ENCODE peak calls at places on chromosomes 11 and 22, in four cellular contexts. G is CD8-positive, alpha-beta T cell; N is right cardiac atrium; Z is uterus. B is an unnamed sample.

GRCh38 chr11:35313066-35313765 is 106.1 kb downstream of the SLC1A2 start:
- DNase-seq in G (no peak), N (no peak), Z (no peak), B (peak; percentile 65)

GRCh38 chr11:81647374-81647773 is 1086.3 kb downstream of the FAM181B start:
- DNase-seq in G (no peak), N (no peak), Z (no peak), B (no peak)

GRCh38 chr11:62105611-62106245 is 18.1 kb upstream of the INCENP start:
- DNase-seq in G (no peak), N (no peak), Z (no peak), B (no peak)

GRCh38 chr11:47468598-47469214 is 19.8 kb upstream of the RAPSN start:
- DNase-seq in G (no peak), N (no peak), Z (no peak), B (no peak)

GRCh38 chr11:93935826-93936225 is 85.3 kb upstream of the HEPHL1 start:
- DNase-seq in G (no peak), N (no peak), Z (no peak), B (no peak)

GRCh38 chr11:63635762-63636465 is 21.7 kb upstream of the PLAAT3 start:
- DNase-seq in G (peak; percentile 63), N (peak; percentile 72), Z (peak; percentile 51), B (peak; percentile 85)

GRCh38 chr22:40257979-40258378 is 80.3 kb downstream of the TNRC6B start:
- DNase-seq in G (no peak), N (no peak), Z (no peak), B (no peak)

GRCh38 chr11:80779907-80780615 is 1339.2 kb upstream of the TENM4 start:
- DNase-seq in G (no peak), N (no peak), Z (no peak), B (no peak)

GRCh38 chr22:32226236-32227119 is 21.6 kb upstream of the RFPL2 start:
- DNase-seq in G (no peak), N (no peak), Z (no peak), B (no peak)

GRCh38 chr11:74730601-74731260 is 495 bp downstream of the CHRDL2 start:
- DNase-seq in G (no peak), N (no peak), Z (peak; percentile 17), B (no peak)

GRCh38 chr11:14446701-14447169 is 52.9 kb downstream of the COPB1 start:
- DNase-seq in G (no peak), N (no peak), Z (no peak), B (no peak)

GRCh38 chr11:28964811-28965210 is 856.6 kb downstream of the METTL15 start:
- DNase-seq in G (no peak), N (no peak), Z (no peak), B (no peak)

GRCh38 chr22:31139866-31140716 is at the start of gene PLA2G3:
- DNase-seq in G (no peak), N (no peak), Z (no peak), B (peak; percentile 67)

DNA sequence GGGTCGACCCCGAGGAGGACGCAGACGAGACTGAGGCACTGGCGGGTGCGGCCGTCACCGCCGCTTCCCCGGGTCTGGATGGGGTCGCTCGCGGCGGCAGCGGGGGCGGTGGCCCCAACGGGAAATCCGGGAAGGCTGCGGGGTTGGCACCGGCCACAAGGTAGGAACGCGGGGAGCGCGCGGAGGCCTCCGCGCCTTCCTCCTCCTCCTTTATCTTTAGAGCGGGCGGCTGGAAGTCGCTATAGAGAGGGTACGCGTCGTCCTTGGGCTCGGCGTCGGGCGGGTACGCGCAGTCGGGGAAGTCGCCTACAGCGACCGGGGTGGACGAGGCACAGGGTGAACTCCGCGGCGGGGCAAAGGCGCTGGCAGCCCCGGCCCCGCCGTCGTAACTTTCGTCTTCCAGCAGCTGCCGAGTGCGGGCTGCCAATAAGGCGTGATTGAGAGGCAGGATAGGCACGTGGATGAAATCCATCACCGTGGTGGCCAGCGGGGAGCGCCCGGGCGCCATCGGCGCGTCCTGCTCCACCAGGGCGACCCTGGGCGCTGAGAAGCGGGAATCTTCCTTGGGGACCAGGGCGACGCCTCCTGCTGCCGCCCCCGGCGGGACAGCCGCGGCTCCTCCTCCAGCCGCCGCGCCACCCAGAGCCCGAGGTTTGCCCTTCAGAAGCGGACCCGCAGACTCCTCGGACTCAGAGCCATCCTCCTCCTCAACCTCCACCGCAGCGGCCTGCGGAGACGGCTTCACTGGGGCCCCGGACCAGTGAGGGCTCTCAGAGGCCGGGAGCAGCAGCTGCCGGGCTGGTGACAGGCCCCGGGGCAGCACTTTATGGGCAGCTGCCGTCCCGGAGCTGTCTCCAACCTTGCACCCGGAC is 1.7 kb downstream of the PGR start:
- DNase-seq in G (no peak), N (peak; percentile 83), Z (peak; percentile 29), B (no peak)
- H3K4me3 ChIP-seq in G (no peak overlapping the region), N (peak overlapping the region; percentile 81), Z (peak overlapping the region; percentile 79), B (no peak overlapping the region)

GRCh38 chr22:36432592-36433317 is 45.0 kb upstream of the MYH9 start:
- DNase-seq in G (no peak), N (no peak), Z (no peak), B (no peak)

GRCh38 chr22:36431977-36432376 is 44.2 kb upstream of the MYH9 start:
- DNase-seq in G (no peak), N (no peak), Z (no peak), B (no peak)

GRCh38 chr22:36425977-36426523 is 38.3 kb upstream of the MYH9 start:
- DNase-seq in G (no peak), N (peak; percentile 73), Z (peak; percentile 47), B (peak; percentile 54)

GRCh38 chr22:36433318-36434231 is 45.8 kb upstream of the MYH9 start:
- DNase-seq in G (no peak), N (no peak), Z (no peak), B (no peak)

GRCh38 chr22:36430863-36431262 is 43.1 kb upstream of the MYH9 start:
- DNase-seq in G (no peak), N (no peak), Z (no peak), B (no peak)
- H3K4me1 ChIP-seq in G (peaks cover 20% of the 10 kb centered on the region), N (no peaks in the 10 kb centered on the region), Z (no peaks in the 10 kb centered on the region), B (peaks cover 12% of the 10 kb centered on the region)

GRCh38 chr11:45209904-45210699 is 63.7 kb downstream of the PRDM11 start:
- DNase-seq in G (no peak), N (peak; percentile 98), Z (peak; percentile 96), B (peak; percentile 46)
- H3K4me3 ChIP-seq in G (no peak overlapping the region), N (no peak overlapping the region), Z (peak overlapping the region; percentile 1), B (no peak overlapping the region)

GRCh38 chr11:111641339-111642015 is 39.2 kb downstream of the SIK2 start:
- DNase-seq in G (no peak), N (no peak), Z (no peak), B (no peak)

GRCh38 chr11:111637885-111638284 is 35.6 kb downstream of the SIK2 start:
- DNase-seq in G (no peak), N (no peak), Z (no peak), B (no peak)

GRCh38 chr11:111635706-111636045 is 33.4 kb downstream of the SIK2 start:
- DNase-seq in G (no peak), N (peak; percentile 84), Z (peak; percentile 24), B (peak; percentile 69)

GRCh38 chr11:111642521-111642920 is 40.3 kb downstream of the SIK2 start:
- DNase-seq in G (no peak), N (no peak), Z (no peak), B (no peak)

GRCh38 chr11:111639226-111639925 is 37.1 kb downstream of the SIK2 start:
- DNase-seq in G (no peak), N (no peak), Z (no peak), B (no peak)
- H3K4me1 ChIP-seq in G (no peaks in the 10 kb centered on the region), N (peaks cover 4% of the 10 kb centered on the region), Z (peaks cover 16% of the 10 kb centered on the region), B (peaks cover 3% of the 10 kb centered on the region)

GRCh38 chr22:29481265-29482000 is 1.4 kb downstream of the NEFH start:
- DNase-seq in G (no peak), N (peak; percentile 64), Z (no peak), B (no peak)
- H3K4me3 ChIP-seq in G (no peak overlapping the region), N (no peak overlapping the region), Z (peak overlapping the region; percentile 26), B (no peak overlapping the region)

DNA sequence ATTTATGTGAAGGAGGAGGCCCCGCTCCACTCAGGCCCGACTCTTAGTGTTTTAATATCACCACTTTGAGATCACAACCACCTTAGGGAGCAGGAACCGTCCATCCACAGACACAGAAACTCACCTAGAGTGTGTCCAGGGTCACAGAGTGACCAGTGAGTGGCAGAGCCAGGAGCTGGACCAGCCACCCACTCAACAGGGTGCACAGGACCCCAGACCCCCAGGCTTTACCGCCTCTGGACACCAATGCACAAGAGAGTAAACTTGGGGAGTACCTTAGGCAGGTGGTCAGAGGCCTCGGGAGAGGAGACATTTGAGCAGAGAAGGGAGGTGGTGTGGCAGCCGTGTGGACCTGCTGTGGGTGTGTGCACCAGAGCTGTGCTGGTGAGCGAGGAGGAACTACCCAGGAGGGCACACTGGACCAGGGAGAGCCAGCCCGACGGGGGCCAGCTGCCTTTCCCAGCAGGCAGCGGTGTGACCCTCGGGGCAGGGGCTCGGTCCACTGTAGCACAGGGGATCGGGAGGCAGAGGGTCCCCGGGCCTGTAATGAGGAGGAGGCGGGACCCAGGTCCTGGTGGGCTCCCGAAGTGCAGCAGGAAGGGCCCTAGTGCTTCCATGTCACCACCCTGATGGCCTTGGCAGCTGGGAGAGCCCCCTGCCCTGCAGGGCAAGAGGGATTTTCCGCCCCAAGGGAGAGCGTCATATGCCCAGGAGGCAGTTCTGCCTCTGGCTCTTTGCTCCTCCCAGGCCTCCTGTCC is 7.6 kb upstream of the NLRP6 start:
- DNase-seq in G (no peak), N (no peak), Z (no peak), B (no peak)
- H3K4me1 ChIP-seq in G (peaks cover 23% of the 10 kb centered on the region), N (no peaks in the 10 kb centered on the region), Z (no peaks in the 10 kb centered on the region), B (peaks cover 37% of the 10 kb centered on the region)

DNA sequence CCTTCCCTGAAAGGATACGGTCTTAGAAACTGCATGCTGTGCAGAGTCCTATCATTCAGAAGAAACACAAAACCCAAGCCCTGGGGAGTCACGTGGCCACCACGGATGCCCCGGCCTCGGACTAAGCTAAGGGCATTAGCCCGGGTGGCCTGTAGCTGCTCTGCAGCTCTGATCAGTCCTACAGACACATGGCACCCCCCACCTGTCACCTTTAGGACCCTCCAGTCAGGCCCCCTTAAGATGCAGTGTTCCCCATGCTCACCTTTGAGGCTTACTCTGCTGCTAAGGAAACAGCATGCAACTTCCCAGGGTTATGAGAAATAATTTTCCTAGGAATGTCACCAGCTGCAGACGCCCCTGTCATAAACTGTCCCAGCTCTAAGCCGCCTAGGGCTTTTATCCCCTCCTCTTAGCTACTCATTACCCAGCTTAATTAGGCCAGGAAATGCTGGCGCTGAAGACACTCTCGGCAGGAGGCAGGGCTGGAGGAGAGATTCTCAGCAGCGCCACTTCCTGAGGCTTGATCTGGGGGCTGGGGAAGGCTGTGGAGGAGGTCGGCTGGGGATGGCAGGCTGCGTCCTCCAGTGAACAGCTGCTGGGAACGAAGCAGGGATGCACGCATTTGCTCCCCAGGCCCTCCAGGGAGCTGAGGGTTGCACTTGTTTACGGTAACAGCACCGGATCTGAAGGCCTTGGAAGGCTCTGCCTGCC is 47.2 kb upstream of the ADA2 start:
- DNase-seq in G (no peak), N (no peak), Z (no peak), B (no peak)
- H3K4me3 ChIP-seq in G (no peak overlapping the region), N (no peak overlapping the region), Z (no peak overlapping the region), B (no peak overlapping the region)

DNA sequence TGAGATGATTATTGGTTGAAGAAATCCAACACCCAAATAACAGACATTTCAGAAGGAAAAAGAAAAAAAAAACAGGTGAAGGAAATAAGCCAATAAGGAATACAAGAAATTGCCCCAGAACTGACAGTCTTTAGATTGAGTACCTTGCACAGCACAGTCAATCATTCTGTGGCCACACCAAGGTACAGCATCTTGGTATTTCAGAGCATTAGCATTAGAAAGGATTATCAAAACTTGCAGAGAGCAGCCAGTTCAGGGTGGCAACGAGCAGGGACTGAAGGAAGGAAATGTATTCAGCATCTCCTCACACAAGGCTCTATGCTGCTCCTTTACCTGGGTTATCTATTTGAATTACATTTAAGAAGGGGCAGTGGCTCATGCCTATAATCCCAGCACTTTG is 2.1 kb downstream of the ADA2 start:
- DNase-seq in G (peak; percentile 28), N (no peak), Z (no peak), B (peak; percentile 79)
- H3K4me1 ChIP-seq in G (peaks cover 57% of the 10 kb centered on the region), N (no peaks in the 10 kb centered on the region), Z (no peaks in the 10 kb centered on the region), B (peaks cover 45% of the 10 kb centered on the region)

GRCh38 chr11:70087446-70088167 is 9.5 kb downstream of the ANO1 start:
- DNase-seq in G (no peak), N (peak; percentile 40), Z (no peak), B (no peak)
- H3K4me3 ChIP-seq in G (no peak overlapping the region), N (no peak overlapping the region), Z (no peak overlapping the region), B (no peak overlapping the region)

B was measured in Karpas-422.